ENCODE peak calls at places on chromosomes 7 and 10, in eight cellular contexts. I, U, C, T, R, S, Z and M are unnamed samples.

GRCh38 chr7:6106140-6106904 is 75.1 kb downstream of the ANKRD61 start:
- DNase-seq in Z (peak), C (no peak), R (no peak), T (peak), I (peak), S (no peak), U (peak), M (peak)

GRCh38 chr7:137934941-137935848 is 66.7 kb downstream of the CREB3L2 start:
- DNase-seq in I (no peak), S (no peak), C (no peak), U (no peak), Z (peak), R (no peak), T (no peak), M (peak)

GRCh38 chr10:91652364-91652763 is 19.5 kb upstream of the PPP1R3C start:
- DNase-seq in C (peak), I (no peak), S (peak), U (no peak), T (no peak), Z (no peak), R (no peak), M (peak)

GRCh38 chr7:44386139-44386913 is 60.9 kb upstream of the CAMK2B start:
- DNase-seq in Z (no peak), T (no peak), U (no peak), C (no peak), S (no peak), R (peak), I (no peak), M (no peak)

GRCh38 chr7:111274882-111275281 is 184.0 kb downstream of the LRRN3 start:
- DNase-seq in C (no peak), I (no peak), R (no peak), S (no peak), U (no peak), T (no peak), Z (no peak), M (no peak)

GRCh38 chr7:90222811-90223725 is 11.5 kb downstream of the STEAP2 start:
- DNase-seq in R (no peak), C (peak), T (no peak), U (no peak), S (no peak), Z (no peak), I (no peak), M (no peak)

GRCh38 chr7:28747404-28747803 is 210.7 kb downstream of the TRIL start:
- DNase-seq in T (no peak), U (no peak), Z (no peak), S (no peak), C (no peak), R (no peak), I (no peak), M (no peak)

GRCh38 chr7:5489991-5490536 is 66.4 kb upstream of the TNRC18 start:
- DNase-seq in Z (no peak), T (no peak), R (no peak), S (no peak), U (no peak), C (no peak), I (no peak), M (no peak)

GRCh38 chr10:111595173-111595572 is 518.3 kb downstream of the ADRA2A start:
- DNase-seq in U (no peak), R (no peak), C (no peak), T (no peak), Z (no peak), S (no peak), I (no peak), M (no peak)

GRCh38 chr7:6637544-6638229 is 569 bp downstream of the ZNF316 start:
- DNase-seq in I (no peak), S (no peak), U (peak), Z (peak), T (peak), C (no peak), R (no peak), M (peak)

GRCh38 chr7:141339603-141340002 is 211.6 kb upstream of the AGK start:
- DNase-seq in I (no peak), T (no peak), Z (no peak), U (no peak), R (no peak), C (no peak), S (no peak), M (no peak)

GRCh38 chr10:80132299-80133139 is at the start of gene PLAC9:
- DNase-seq in I (no peak), C (no peak), R (no peak), S (no peak), Z (no peak), T (no peak), U (no peak), M (no peak)

GRCh38 chr7:28587211-28587610 is 174.9 kb downstream of the CREB5 start:
- DNase-seq in I (no peak), U (no peak), Z (no peak), T (no peak), R (no peak), C (no peak), S (no peak), M (no peak)

GRCh38 chr7:80277434-80278427 is 143.1 kb downstream of the GNAI1 start:
- DNase-seq in U (no peak), S (peak), C (no peak), Z (no peak), R (peak), T (no peak), I (no peak), M (peak)

GRCh38 chr10:24703700-24704099 is 20.0 kb downstream of the ARHGAP21 start:
- DNase-seq in T (no peak), Z (no peak), U (no peak), I (no peak), R (no peak), S (no peak), C (peak), M (no peak)